ENCODE peak calls at places on chromosomes 13 and 19, in seven cellular contexts. F is heart left ventricle, C is tibial artery, Z is IMR-90, N is uterus, K is hepatocyte, P is esophagus squamous epithelium. A is an unnamed sample. For H3K9me3, the result is how much of the 10 kb centered on the place peaks cover.

GRCh38 chr19:30226464-30227070 is 145.6 kb upstream of the ZNF536 start:
- DNase-seq in F (no peak), C (no peak), Z (no peak), N (no peak), K (peak), P (no peak), A (no peak)

GRCh38 chr13:108302279-108302678 is 32.8 kb downstream of the TNFSF13B start:
- DNase-seq in F (no peak), C (no peak), Z (peak), N (no peak), K (no peak), P (no peak), A (no peak)

GRCh38 chr13:75445717-75446529 is 36.0 kb downstream of the TBC1D4 start:
- DNase-seq in F (no peak), C (no peak), Z (peak), N (no peak), K (no peak), P (no peak), A (no peak)

GRCh38 chr13:100600915-100601314 is 12.3 kb upstream of the GGACT start:
- DNase-seq in F (no peak), C (no peak), Z (no peak), N (no peak), K (no peak), P (no peak), A (no peak)

GRCh38 chr19:54473071-54473941 is at the start of gene CDC42EP5:
- DNase-seq in F (peak), C (peak), Z (peak), N (peak), K (peak), P (no peak), A (peak)

GRCh38 chr13:99422556-99423220 is 78.6 kb upstream of the TM9SF2 start:
- DNase-seq in F (no peak), C (no peak), Z (no peak), N (no peak), K (no peak), P (no peak), A (no peak)

GRCh38 chr19:46787331-46788100 is 878 bp downstream of the SLC1A5 start:
- DNase-seq in F (peak), C (peak), Z (peak), N (peak), K (peak), P (no peak), A (peak)

GRCh38 chr19:50039968-50040367 is 14.2 kb downstream of the ZNF473 start:
- DNase-seq in F (no peak), C (no peak), Z (peak), N (no peak), K (no peak), P (no peak), A (no peak)

GRCh38 chr13:26563713-26564112 is 6.2 kb downstream of the WASF3 start:
- DNase-seq in F (no peak), C (no peak), Z (no peak), N (no peak), K (no peak), P (no peak), A (no peak)

GRCh38 chr19:17834350-17835181 is 13.2 kb downstream of the JAK3 start:
- DNase-seq in F (no peak), C (no peak), Z (no peak), N (no peak), K (no peak), P (no peak), A (no peak)

GRCh38 chr13:33249066-33249465 is 36.5 kb downstream of the STARD13 start:
- DNase-seq in F (no peak), C (no peak), Z (peak), N (no peak), K (no peak), P (no peak), A (no peak)

GRCh38 chr19:3474015-3474414 is 6.3 kb downstream of the SMIM24 start:
- DNase-seq in F (no peak), C (no peak), Z (no peak), N (no peak), K (peak), P (no peak), A (no peak)

GRCh38 chr13:26816876-26817275 is 56.3 kb upstream of the GPR12 start:
- DNase-seq in F (no peak), C (no peak), Z (no peak), N (no peak), K (no peak), P (no peak), A (no peak)

GRCh38 chr19:55005684-55006488 is 32.2 kb downstream of the GP6 start:
- DNase-seq in F (no peak), C (no peak), Z (no peak), N (no peak), K (peak), P (peak), A (peak)

GRCh38 chr13:95349267-95349666 is 48.0 kb upstream of the ABCC4 start:
- DNase-seq in F (no peak), C (no peak), Z (peak), N (no peak), K (no peak), P (no peak), A (no peak)

GRCh38 chr13:37540228-37540627 is 58.3 kb downstream of the POSTN start:
- DNase-seq in F (no peak), C (no peak), Z (peak), N (no peak), K (no peak), P (no peak), A (no peak)

GRCh38 chr13:44843403-44843802 is 145.9 kb downstream of the NUFIP1 start:
- DNase-seq in F (no peak), C (no peak), Z (peak), N (no peak), K (no peak), P (no peak), A (no peak)

GRCh38 chr19:13887529-13887928 is 10.6 kb downstream of the NANOS3 start:
- DNase-seq in F (no peak), C (no peak), Z (peak), N (no peak), K (no peak), P (no peak), A (no peak)

GRCh38 chr13:62320731-62321130 is 905.1 kb upstream of the PCDH20 start:
- DNase-seq in F (no peak), C (no peak), Z (no peak), N (no peak), K (no peak), P (no peak), A (no peak)

GRCh38 chr13:32824671-32825070 is 191.6 kb upstream of the KL start:
- DNase-seq in F (no peak), C (no peak), Z (peak), N (no peak), K (peak), P (no peak), A (no peak)

GRCh38 chr19:48819366-48819816 is 8.6 kb upstream of the BCAT2 start:
- DNase-seq in F (peak), C (peak), Z (peak), N (peak), K (peak), P (no peak), A (peak)

GRCh38 chr13:37453246-37453645 is 145.3 kb downstream of the POSTN start:
- DNase-seq in F (no peak), C (no peak), Z (no peak), N (no peak), K (no peak), P (no peak), A (no peak)

GRCh38 chr13:98549728-98550317 is 27.1 kb downstream of the STK24 start:
- DNase-seq in F (no peak), C (no peak), Z (peak), N (no peak), K (no peak), P (no peak), A (no peak)

GRCh38 chr13:68190826-68191225 is 960.7 kb upstream of the PCDH9 start:
- DNase-seq in F (no peak), C (no peak), Z (no peak), N (no peak), K (peak), P (no peak), A (no peak)

GRCh38 chr13:31638577-31638976 is 100.7 kb upstream of the RXFP2 start:
- DNase-seq in F (peak), C (no peak), Z (peak), N (no peak), K (no peak), P (no peak), A (no peak)

GRCh38 chr19:57800696-57801095 is 14.0 kb downstream of the ZNF552 start:
- DNase-seq in F (no peak), C (no peak), Z (no peak), N (no peak), K (no peak), P (no peak), A (no peak)

GRCh38 chr19:48386981-48387380 is 4.4 kb downstream of the KDELR1 start:
- DNase-seq in F (no peak), C (no peak), Z (no peak), N (no peak), K (no peak), P (no peak), A (no peak)

GRCh38 chr13:35917252-35917941 is 213.8 kb downstream of the DCLK1 start:
- DNase-seq in F (no peak), C (no peak), Z (no peak), N (no peak), K (no peak), P (no peak), A (no peak)

GRCh38 chr19:46601318-46602224 is at the start of gene CALM3:
- DNase-seq in F (no peak), C (no peak), Z (no peak), N (no peak), K (peak), P (no peak), A (no peak)

GRCh38 chr19:48887861-48888612 is 10.5 kb downstream of the TULP2 start:
- DNase-seq in F (no peak), C (no peak), Z (no peak), N (no peak), K (no peak), P (no peak), A (no peak)

GRCh38 chr19:1282588-1283206 is 3.0 kb upstream of the EFNA2 start:
- DNase-seq in F (no peak), C (no peak), Z (no peak), N (no peak), K (no peak), P (no peak), A (no peak)

GRCh38 chr19:1279782-1280341 is 4.5 kb downstream of the FAM174C start:
- DNase-seq in F (peak), C (peak), Z (peak), N (peak), K (peak), P (no peak), A (peak)

GRCh38 chr19:1280588-1281269 is 4.9 kb upstream of the EFNA2 start:
- DNase-seq in F (no peak), C (no peak), Z (no peak), N (no peak), K (no peak), P (no peak), A (no peak)

GRCh38 chr19:1281895-1282287 is 3.8 kb upstream of the EFNA2 start:
- DNase-seq in F (no peak), C (no peak), Z (no peak), N (no peak), K (no peak), P (no peak), A (no peak)

DNA sequence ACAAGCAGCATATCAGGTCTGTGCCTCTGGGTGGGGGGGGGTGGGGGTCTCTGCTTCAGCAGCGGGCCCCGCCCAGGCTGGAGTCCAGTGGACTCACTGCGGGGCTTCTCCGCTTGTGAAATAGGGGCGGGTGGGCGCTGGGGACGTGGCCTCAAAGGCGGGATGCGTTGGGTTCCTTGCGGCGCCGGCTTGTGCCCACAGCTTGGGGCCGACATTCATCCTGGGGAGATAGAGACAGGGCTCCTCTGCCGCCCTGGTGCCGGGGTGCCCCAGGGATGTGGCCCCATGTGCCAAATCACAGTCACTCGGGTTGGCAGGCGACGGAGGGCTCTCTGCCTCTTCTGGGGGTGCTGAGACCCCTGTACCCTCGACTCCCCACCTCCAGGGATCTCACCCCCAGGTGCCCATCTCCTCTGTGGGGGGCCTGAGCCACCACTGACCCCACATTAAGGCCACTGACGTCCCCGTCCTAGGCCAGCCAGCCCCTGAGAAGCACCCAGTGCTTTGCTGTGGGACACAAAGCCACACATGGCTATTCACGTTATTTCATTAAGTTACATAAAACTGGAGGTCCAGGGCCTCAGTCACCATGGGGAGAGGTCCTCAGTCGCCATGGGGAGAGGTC is 4.3 kb upstream of the EFNA2 start:
- DNase-seq in F (no peak), C (no peak), Z (no peak), N (no peak), K (no peak), P (no peak), A (no peak)
- H3K27ac ChIP-seq in F (no peak), C (no peak), Z (no peak), N (no peak), K (no peak), P (no peak), A (no peak)

DNA sequence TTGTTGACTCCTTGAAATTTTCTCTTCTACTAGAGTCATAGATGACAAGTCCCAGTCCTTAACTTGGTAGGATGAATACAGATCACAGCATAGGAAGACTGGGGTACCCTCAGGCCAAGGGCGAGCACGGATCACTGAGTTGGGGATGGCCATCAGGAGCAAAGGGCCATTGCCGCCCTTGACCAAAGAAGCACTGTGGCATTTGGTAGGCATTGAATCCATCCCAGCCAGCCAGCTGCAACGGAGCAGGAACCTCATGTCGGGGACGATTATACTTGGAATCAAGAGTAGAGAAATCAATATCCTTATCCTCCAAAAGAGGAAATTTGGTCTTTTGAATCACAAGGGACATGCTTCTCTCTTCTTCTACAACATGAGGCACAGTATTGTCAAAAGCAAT is 50.1 kb upstream of the ZNF573 start:
- DNase-seq in F (no peak), C (no peak), Z (no peak), N (no peak), K (no peak), P (no peak), A (no peak)
- H3K9me3 ChIP-seq in F (under half), C (half or more), Z (under half), N (under half), K (under half), P (half or more), A (under half)

DNA sequence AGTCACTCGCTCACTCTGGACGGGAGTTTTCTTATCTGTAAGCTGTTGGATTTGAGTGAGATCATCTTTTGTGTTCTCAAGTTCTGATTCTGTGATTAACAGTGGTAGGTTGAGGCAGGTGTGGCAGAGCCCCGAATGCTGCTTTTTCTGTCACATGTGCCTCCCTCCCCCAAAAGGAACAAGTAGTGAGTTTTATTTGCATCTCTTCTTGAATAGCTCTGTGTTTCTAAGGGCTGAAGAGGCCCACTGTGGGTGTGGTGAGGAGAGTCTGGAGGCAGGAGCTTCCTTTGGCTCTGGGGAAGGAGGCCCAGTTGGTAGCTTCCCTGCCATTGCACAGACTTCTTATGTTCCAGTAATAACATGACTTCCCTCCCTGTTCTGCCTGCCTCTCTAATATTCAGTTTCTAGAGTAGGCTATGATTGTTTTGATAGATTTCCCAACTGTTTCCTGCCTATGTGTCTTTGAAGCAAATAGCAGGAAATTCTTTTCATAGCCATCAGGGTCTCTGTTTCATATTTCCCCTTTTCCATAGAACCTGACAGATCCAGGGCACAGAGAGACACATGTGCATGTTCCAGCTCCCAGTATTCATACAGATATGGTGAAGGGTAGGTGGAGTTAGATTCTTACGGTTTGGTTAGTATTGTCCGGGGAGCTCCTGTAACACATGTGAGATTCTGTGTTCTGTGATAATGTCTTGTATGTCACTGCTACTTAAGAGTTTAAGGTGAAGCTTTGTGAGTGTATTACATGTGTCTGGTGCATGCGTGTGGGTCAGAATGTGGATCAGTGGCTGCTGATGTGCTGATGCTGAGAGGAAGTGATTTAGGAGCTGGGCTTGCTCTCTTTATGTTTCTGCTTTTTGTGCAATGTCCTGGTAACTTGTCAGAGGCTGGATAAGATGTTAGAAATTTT is 24.0 kb upstream of the CXCL17 start:
- DNase-seq in F (no peak), C (no peak), Z (no peak), N (no peak), K (no peak), P (no peak), A (no peak)
- H3K27ac ChIP-seq in F (peak), C (no peak), Z (no peak), N (peak), K (peak), P (no peak), A (peak)

DNA sequence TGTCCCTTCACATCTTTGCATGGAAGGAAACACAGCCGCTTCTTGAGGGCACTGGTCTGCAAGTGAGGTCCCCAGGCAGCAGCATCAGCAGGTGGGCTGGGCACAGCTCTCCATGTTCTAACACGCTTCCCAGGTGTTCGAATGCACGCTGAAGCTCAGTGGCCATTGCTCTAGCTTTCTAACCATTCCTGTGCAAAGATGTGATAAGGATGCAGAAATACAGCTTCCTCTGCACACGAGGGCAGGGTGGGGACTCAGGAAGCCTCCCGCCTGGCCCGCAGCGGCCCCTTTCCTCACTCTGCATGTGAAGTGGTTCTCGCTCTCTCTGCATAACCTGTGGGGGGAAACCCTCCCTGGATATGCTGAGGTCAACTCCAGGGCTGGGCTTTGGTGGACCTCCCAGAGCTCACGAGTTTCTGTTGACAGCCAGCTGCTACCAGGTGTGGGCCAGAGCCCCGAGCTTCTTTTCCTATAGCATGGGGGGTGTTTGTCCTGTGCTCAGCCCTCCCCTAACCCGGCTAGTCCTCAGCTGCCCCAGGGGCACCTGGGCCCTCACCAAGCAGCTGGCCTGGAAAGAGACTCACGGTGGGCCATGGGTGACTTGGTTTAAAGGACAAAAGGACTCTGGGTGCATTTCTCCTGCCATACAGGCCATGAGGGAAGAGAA is 168.2 kb downstream of the TEX29 start:
- DNase-seq in F (no peak), C (peak), Z (no peak), N (peak), K (no peak), P (no peak), A (no peak)
- H3K9me3 ChIP-seq in F (under half), C (under half), Z (under half), N (under half), K (under half), P (under half), A (under half)

GRCh38 chr19:8366961-8367326 is 3.0 kb downstream of the ANGPTL4 start:
- DNase-seq in F (peak), C (no peak), Z (no peak), N (peak), K (no peak), P (no peak), A (no peak)
- H3K27ac ChIP-seq in F (peak), C (peak), Z (peak), N (peak), K (peak), P (peak), A (peak)

GRCh38 chr19:6068711-6069110 is 41.6 kb downstream of the RFX2 start:
- DNase-seq in F (no peak), C (no peak), Z (no peak), N (no peak), K (no peak), P (no peak), A (no peak)
- H3K9me3 ChIP-seq in F (under half), C (under half), Z (under half), N (under half), K (under half), P (under half), A (under half)

GRCh38 chr13:28530729-28531194 is 35.8 kb upstream of the FLT1 start:
- DNase-seq in F (no peak), C (no peak), Z (no peak), N (no peak), K (no peak), P (no peak), A (no peak)
- H3K27ac ChIP-seq in F (peak), C (no peak), Z (no peak), N (no peak), K (no peak), P (no peak), A (peak)

DNA sequence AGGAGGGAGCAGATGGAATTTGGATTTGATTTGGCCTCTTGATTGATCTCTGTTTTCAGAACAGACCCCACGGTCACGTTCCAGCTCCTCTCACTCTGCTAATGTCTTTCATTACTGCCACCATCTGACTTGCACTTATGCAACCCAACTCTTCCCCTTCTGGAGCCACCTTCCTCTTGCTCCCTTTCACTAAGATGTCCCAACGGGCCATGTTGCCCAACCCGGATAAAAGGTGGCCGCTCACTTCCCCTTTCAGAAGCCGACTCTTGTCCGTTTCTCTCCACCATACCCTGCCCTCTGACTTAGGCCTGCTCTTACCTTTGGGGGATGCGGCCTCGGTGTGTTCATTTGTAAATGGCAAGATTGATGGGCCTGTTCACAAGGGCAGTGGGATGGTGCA is 27.4 kb upstream of the CYP4F8 start:
- DNase-seq in F (peak), C (peak), Z (no peak), N (no peak), K (no peak), P (no peak), A (peak)
- H3K9me3 ChIP-seq in F (under half), C (under half), Z (under half), N (under half), K (under half), P (under half), A (under half)

A was measured in tibial nerve.